ENCODE peak calls at places on chromosomes 5 and 9, in four cellular contexts. X is HepG2, E is K562, P is GM12878. D is an unnamed sample.

GRCh38 chr5:3331819-3332218 is 263.8 kb upstream of the IRX1 start:
- DNase-seq in X (no peak), E (no peak), P (no peak), D (no peak)

GRCh38 chr5:91224459-91224858 is 158.7 kb downstream of the ARRDC3 start:
- DNase-seq in X (no peak), E (no peak), P (no peak), D (no peak)

GRCh38 chr9:69674112-69674511 is 1.9 kb upstream of the APBA1 start:
- DNase-seq in X (no peak), E (no peak), P (no peak), D (peak)

GRCh38 chr5:176543428-176544182 is 5.5 kb upstream of the CDHR2 start:
- DNase-seq in X (no peak), E (peak), P (no peak), D (peak)

GRCh38 chr5:78677777-78678668 is 29.5 kb upstream of the LHFPL2 start:
- DNase-seq in X (no peak), E (peak), P (peak), D (no peak)

GRCh38 chr5:44952376-44952775 is 143.6 kb downstream of the MRPS30 start:
- DNase-seq in X (peak), E (peak), P (peak), D (peak)

GRCh38 chr5:154189256-154189818 is 1.2 kb upstream of the GALNT10 start:
- DNase-seq in X (no peak), E (no peak), P (no peak), D (no peak)

GRCh38 chr5:6633469-6634326 is 458 bp downstream of the SRD5A1 start:
- DNase-seq in X (no peak), E (peak), P (no peak), D (peak)

GRCh38 chr9:68473790-68474189 is 66.9 kb downstream of the TMEM252 start:
- DNase-seq in X (no peak), E (no peak), P (no peak), D (no peak)

GRCh38 chr9:2494571-2494970 is 127.0 kb upstream of the VLDLR start:
- DNase-seq in X (no peak), E (no peak), P (no peak), D (no peak)

GRCh38 chr5:41575110-41575779 is 64.8 kb upstream of the PLCXD3 start:
- DNase-seq in X (no peak), E (no peak), P (no peak), D (peak)

GRCh38 chr9:6243746-6244145 is 28.1 kb downstream of the IL33 start:
- DNase-seq in X (no peak), E (no peak), P (peak), D (no peak)

GRCh38 chr9:982660-983240 is 6.3 kb downstream of the DMRT3 start:
- DNase-seq in X (no peak), E (no peak), P (no peak), D (no peak)

GRCh38 chr5:71828641-71829040 is 109.6 kb downstream of the CARTPT start:
- DNase-seq in X (no peak), E (no peak), P (no peak), D (no peak)

GRCh38 chr5:68289576-68289975 is 74.0 kb downstream of the PIK3R1 start:
- DNase-seq in X (no peak), E (no peak), P (no peak), D (no peak)

GRCh38 chr5:54718647-54719046 is 201.1 kb downstream of the SNX18 start:
- DNase-seq in X (no peak), E (no peak), P (no peak), D (no peak)

GRCh38 chr5:179754024-179754423 is 21.4 kb downstream of the MAML1 start:
- DNase-seq in X (no peak), E (no peak), P (no peak), D (peak)

GRCh38 chr5:68962632-68963484 is 131.0 kb upstream of the SLC30A5 start:
- DNase-seq in X (peak), E (peak), P (no peak), D (peak)

GRCh38 chr9:88751781-88752180 is 216.8 kb downstream of the NXNL2 start:
- DNase-seq in X (no peak), E (no peak), P (no peak), D (no peak)

GRCh38 chr9:114035845-114036785 is 42.0 kb downstream of the AMBP start:
- DNase-seq in X (no peak), E (no peak), P (no peak), D (no peak)

GRCh38 chr9:111878946-111879345 is 17.7 kb upstream of the UGCG start:
- DNase-seq in X (no peak), E (no peak), P (no peak), D (no peak)

GRCh38 chr9:119556129-119556875 is 187.1 kb upstream of the BRINP1 start:
- DNase-seq in X (peak), E (peak), P (no peak), D (peak)

GRCh38 chr5:54620583-54620933 is 103.0 kb downstream of the SNX18 start:
- DNase-seq in X (no peak), E (no peak), P (no peak), D (no peak)

GRCh38 chr9:5643005-5643624 is 14.2 kb downstream of the RIC1 start:
- DNase-seq in X (no peak), E (no peak), P (no peak), D (no peak)

GRCh38 chr5:157370967-157371366 is 89.0 kb upstream of the NIPAL4 start:
- DNase-seq in X (no peak), E (no peak), P (no peak), D (peak)

GRCh38 chr5:110547495-110547894 is 179.0 kb downstream of the TMEM232 start:
- DNase-seq in X (no peak), E (no peak), P (no peak), D (no peak)

GRCh38 chr9:113675475-113675941 is 200.6 kb upstream of the ZNF618 start:
- DNase-seq in X (no peak), E (no peak), P (no peak), D (no peak)

GRCh38 chr5:55694152-55694830 is 17.8 kb downstream of the SLC38A9 start:
- DNase-seq in X (peak), E (no peak), P (no peak), D (no peak)

GRCh38 chr5:36355513-36355912 is 53.8 kb upstream of the RANBP3L start:
- DNase-seq in X (no peak), E (no peak), P (no peak), D (no peak)

GRCh38 chr5:3333105-3333504 is 262.5 kb upstream of the IRX1 start:
- DNase-seq in X (no peak), E (no peak), P (no peak), D (no peak)

GRCh38 chr5:78689893-78690592 is 41.5 kb upstream of the LHFPL2 start:
- DNase-seq in X (no peak), E (no peak), P (no peak), D (no peak)

GRCh38 chr5:150129813-150130492 is 25.7 kb downstream of the PDGFRB start:
- DNase-seq in X (peak), E (peak), P (no peak), D (peak)

GRCh38 chr5:10192309-10192708 is 57.4 kb downstream of the ATPSCKMT start:
- DNase-seq in X (no peak), E (no peak), P (no peak), D (no peak)

GRCh38 chr9:21096172-21096900 is 18.6 kb upstream of the IFNB1 start:
- DNase-seq in X (no peak), E (no peak), P (peak), D (no peak)

GRCh38 chr9:134518004-134518606 is 123.5 kb upstream of the COL5A1 start:
- DNase-seq in X (no peak), E (no peak), P (no peak), D (peak)

GRCh38 chr5:132657676-132658382 is at the start of gene IL13:
- DNase-seq in X (no peak), E (no peak), P (no peak), D (no peak)

GRCh38 chr5:134142806-134143205 is 28.3 kb downstream of the TCF7 start:
- DNase-seq in X (no peak), E (no peak), P (no peak), D (no peak)

DNA sequence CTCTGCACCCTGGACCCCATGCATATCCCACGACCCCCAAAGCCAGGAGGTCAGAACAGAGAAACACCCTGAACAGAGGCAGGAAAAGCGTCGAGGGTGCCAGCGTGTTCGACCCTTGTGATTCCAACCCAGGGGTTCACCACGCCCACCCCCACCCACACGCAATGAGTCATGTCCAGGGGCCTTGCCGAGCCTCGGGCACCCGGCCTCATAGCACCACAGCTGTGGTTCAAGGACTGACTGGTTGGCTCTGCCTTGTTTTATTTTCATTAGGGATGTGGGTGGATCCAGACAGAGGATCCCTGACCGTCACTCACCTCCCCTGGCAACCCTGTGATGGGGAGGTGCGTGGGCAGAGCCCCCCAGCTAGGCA is 9.5 kb upstream of the QSOX2 start:
- DNase-seq in X (peak), E (peak), P (no peak), D (no peak)
- TF ChIP-seq CREM in X (no peak), E (no peak), P (no peak), D (no peak)

GRCh38 chr9:124868511-124869465 is 6.9 kb downstream of the ARPC5L start:
- DNase-seq in X (peak), E (peak), P (no peak), D (peak)

GRCh38 chr9:124869466-124869985 is 7.6 kb downstream of the ARPC5L start:
- DNase-seq in X (no peak), E (peak), P (no peak), D (no peak)

GRCh38 chr9:124871156-124871561 is 9.2 kb downstream of the ARPC5L start:
- DNase-seq in X (no peak), E (no peak), P (no peak), D (no peak)

GRCh38 chr9:124870723-124871122 is 8.8 kb downstream of the ARPC5L start:
- DNase-seq in X (no peak), E (no peak), P (no peak), D (no peak)

DNA sequence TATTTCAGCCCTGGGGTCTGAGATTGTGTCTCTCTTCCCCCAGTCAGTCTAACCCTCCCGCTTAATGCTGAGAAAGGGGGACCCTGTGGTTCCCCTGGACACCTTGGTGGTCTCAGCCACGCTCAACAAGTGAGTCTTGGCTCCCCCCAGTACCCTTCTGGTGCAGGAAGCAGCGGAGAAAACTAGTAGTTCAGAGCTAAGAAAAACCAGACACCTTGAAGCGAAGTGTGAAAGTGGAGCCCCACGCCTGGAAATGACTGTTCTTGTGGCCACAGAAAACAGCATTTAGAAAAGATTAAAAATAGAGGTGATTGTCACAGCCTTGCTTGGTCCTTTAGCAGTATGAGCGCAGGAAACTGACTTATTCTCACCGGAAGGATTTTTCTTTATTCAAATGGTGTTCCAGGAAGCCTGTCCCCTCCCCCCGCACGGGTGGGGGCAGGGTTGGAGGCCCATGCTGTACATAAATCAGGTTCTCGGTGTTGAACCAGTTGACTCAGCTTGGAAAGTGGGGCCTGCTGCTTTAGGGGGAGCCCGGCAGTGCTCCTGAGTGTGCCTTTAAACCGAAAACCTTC is 8.1 kb downstream of the ARPC5L start:
- DNase-seq in X (peak), E (no peak), P (peak), D (no peak)
- TF ChIP-seq SP1 in X (no peak), E (no peak), P (peak), D (no peak)

DNA sequence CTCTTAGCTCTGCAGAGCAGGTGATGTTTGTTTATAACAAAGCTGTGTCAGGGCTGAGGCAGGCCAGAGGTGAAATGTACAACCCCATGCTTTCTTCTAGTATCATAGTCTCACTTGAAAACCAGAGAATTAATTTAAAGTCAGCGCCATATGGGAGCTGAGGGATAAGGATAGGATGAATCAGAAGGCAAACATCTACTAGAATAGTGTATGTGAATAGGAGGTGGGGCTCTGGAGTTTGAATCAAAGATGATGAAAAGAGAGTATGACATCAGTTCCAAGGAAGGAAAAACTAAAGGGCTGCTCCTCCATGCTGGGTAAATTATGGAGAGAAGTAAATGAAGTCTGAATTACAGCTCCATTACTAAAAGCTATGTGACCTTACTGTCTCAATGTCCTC is 441.5 kb downstream of the RASEF start:
- DNase-seq in X (no peak), E (no peak), P (no peak), D (no peak)
- TF ChIP-seq NR2C2 in X (no peak), E (no peak), P (no peak), D (no peak)

GRCh38 chr5:143238620-143239019 is 164.9 kb downstream of the NR3C1 start:
- DNase-seq in X (no peak), E (no peak), P (no peak), D (no peak)

GRCh38 chr5:143234162-143234842 is 169.2 kb downstream of the NR3C1 start:
- DNase-seq in X (peak), E (no peak), P (no peak), D (no peak)

GRCh38 chr5:143237664-143238063 is 165.8 kb downstream of the NR3C1 start:
- DNase-seq in X (no peak), E (no peak), P (no peak), D (no peak)

GRCh38 chr5:143233020-143233419 is 170.5 kb downstream of the NR3C1 start:
- DNase-seq in X (no peak), E (no peak), P (no peak), D (no peak)

GRCh38 chr5:143235423-143235822 is 168.1 kb downstream of the NR3C1 start:
- DNase-seq in X (no peak), E (no peak), P (no peak), D (no peak)
- TF ChIP-seq CREM in X (no peak), E (no peak), P (no peak), D (no peak)

D was measured in WTC11.